ENCODE peak calls at places on chromosomes 1 and 21, in four cellular contexts. One of them, this sample, is unnamed. For H3K27me3, the result is how much of the 10 kb centered on the place peaks cover.

GRCh38 chr21:35382696-35383095 is 333.6 kb upstream of the RUNX1 start:
- DNase-seq in A673: no peak
- DNase-seq in PC-3: no peak
- DNase-seq in neural progenitor cell: no peak
- DNase-seq in this sample: no peak

GRCh38 chr1:8517579-8518489 is 199.9 kb downstream of the SLC45A1 start:
- DNase-seq in A673: peak
- DNase-seq in PC-3: no peak
- DNase-seq in neural progenitor cell: no peak
- DNase-seq in this sample: no peak

GRCh38 chr1:29583727-29584126 is 347.4 kb downstream of the PTPRU start:
- DNase-seq in A673: no peak
- DNase-seq in PC-3: no peak
- DNase-seq in neural progenitor cell: no peak
- DNase-seq in this sample: no peak

GRCh38 chr1:186974774-186975181 is 146.0 kb downstream of the PLA2G4A start:
- DNase-seq in A673: peak
- DNase-seq in PC-3: peak
- DNase-seq in neural progenitor cell: no peak
- DNase-seq in this sample: no peak

GRCh38 chr1:236890152-236891056 is 95.3 kb downstream of the MTR start:
- DNase-seq in A673: no peak
- DNase-seq in PC-3: no peak
- DNase-seq in neural progenitor cell: peak
- DNase-seq in this sample: no peak

GRCh38 chr1:221712776-221713431 is 29.0 kb downstream of the DUSP10 start:
- DNase-seq in A673: no peak
- DNase-seq in PC-3: peak
- DNase-seq in neural progenitor cell: no peak
- DNase-seq in this sample: no peak

GRCh38 chr1:112457241-112457640 is 51.5 kb upstream of the WNT2B start:
- DNase-seq in A673: no peak
- DNase-seq in PC-3: no peak
- DNase-seq in neural progenitor cell: no peak
- DNase-seq in this sample: no peak

GRCh38 chr1:244395965-244396364 is 55.7 kb downstream of the ADSS2 start:
- DNase-seq in A673: no peak
- DNase-seq in PC-3: peak
- DNase-seq in neural progenitor cell: no peak
- DNase-seq in this sample: peak

GRCh38 chr1:37673920-37674319 is 18.4 kb upstream of the CDCA8 start:
- DNase-seq in A673: no peak
- DNase-seq in PC-3: no peak
- DNase-seq in neural progenitor cell: no peak
- DNase-seq in this sample: no peak

GRCh38 chr1:161440312-161440894 is 64.9 kb upstream of the FCGR2A start:
- DNase-seq in A673: peak
- DNase-seq in PC-3: peak
- DNase-seq in neural progenitor cell: peak
- DNase-seq in this sample: peak

GRCh38 chr1:235883261-235883927 is 16.7 kb upstream of the LYST start:
- DNase-seq in A673: peak
- DNase-seq in PC-3: peak
- DNase-seq in neural progenitor cell: no peak
- DNase-seq in this sample: no peak

GRCh38 chr1:229430761-229431269 is 3.1 kb downstream of the ACTA1 start:
- DNase-seq in A673: peak
- DNase-seq in PC-3: no peak
- DNase-seq in neural progenitor cell: peak
- DNase-seq in this sample: peak

GRCh38 chr1:18861082-18861481 is 1.6 kb upstream of the TAS1R2 start:
- DNase-seq in A673: no peak
- DNase-seq in PC-3: no peak
- DNase-seq in neural progenitor cell: no peak
- DNase-seq in this sample: no peak

GRCh38 chr1:145916745-145917144 is 1.8 kb downstream of the PEX11B start:
- DNase-seq in A673: no peak
- DNase-seq in PC-3: peak
- DNase-seq in neural progenitor cell: no peak
- DNase-seq in this sample: no peak

GRCh38 chr1:41347276-41347675 is 14.0 kb upstream of the FOXO6 start:
- DNase-seq in A673: no peak
- DNase-seq in PC-3: peak
- DNase-seq in neural progenitor cell: no peak
- DNase-seq in this sample: no peak

GRCh38 chr1:45925728-45926287 is 122.4 kb downstream of the MAST2 start:
- DNase-seq in A673: no peak
- DNase-seq in PC-3: no peak
- DNase-seq in neural progenitor cell: no peak
- DNase-seq in this sample: no peak

GRCh38 chr1:16067127-16067768 is 6.2 kb downstream of the FAM131C start:
- DNase-seq in A673: no peak
- DNase-seq in PC-3: no peak
- DNase-seq in neural progenitor cell: peak
- DNase-seq in this sample: peak

GRCh38 chr1:93751391-93752250 is 70.0 kb upstream of the BCAR3 start:
- DNase-seq in A673: no peak
- DNase-seq in PC-3: no peak
- DNase-seq in neural progenitor cell: no peak
- DNase-seq in this sample: no peak

GRCh38 chr1:22971161-22972062 is 1.3 kb downstream of the LACTBL1 start:
- DNase-seq in A673: no peak
- DNase-seq in PC-3: peak
- DNase-seq in neural progenitor cell: no peak
- DNase-seq in this sample: no peak

GRCh38 chr1:30903343-30904034 is 5.1 kb downstream of the SDC3 start:
- DNase-seq in A673: no peak
- DNase-seq in PC-3: no peak
- DNase-seq in neural progenitor cell: no peak
- DNase-seq in this sample: peak

GRCh38 chr1:117059334-117059677 is 820 bp upstream of the TTF2 start:
- DNase-seq in A673: no peak
- DNase-seq in PC-3: peak
- DNase-seq in neural progenitor cell: no peak
- DNase-seq in this sample: no peak

GRCh38 chr1:161730050-161730564 is 8.8 kb downstream of the FCRLB start:
- DNase-seq in A673: peak
- DNase-seq in PC-3: peak
- DNase-seq in neural progenitor cell: no peak
- DNase-seq in this sample: no peak

GRCh38 chr1:153509729-153510354 is 25.9 kb downstream of the S100A6 start:
- DNase-seq in A673: peak
- DNase-seq in PC-3: peak
- DNase-seq in neural progenitor cell: peak
- DNase-seq in this sample: peak

GRCh38 chr21:44374601-44375280 is 21.3 kb downstream of the TRPM2 start:
- DNase-seq in A673: no peak
- DNase-seq in PC-3: no peak
- DNase-seq in neural progenitor cell: no peak
- DNase-seq in this sample: no peak

GRCh38 chr21:45865106-45865835 is 116.3 kb upstream of the COL6A1 start:
- DNase-seq in A673: no peak
- DNase-seq in PC-3: peak
- DNase-seq in neural progenitor cell: no peak
- DNase-seq in this sample: no peak

GRCh38 chr1:117646956-117647355 is 41.1 kb downstream of the TENT5C start:
- DNase-seq in A673: no peak
- DNase-seq in PC-3: no peak
- DNase-seq in neural progenitor cell: no peak
- DNase-seq in this sample: no peak

GRCh38 chr1:6275826-6276764 is 15.2 kb upstream of the GPR153 start:
- DNase-seq in A673: peak
- DNase-seq in PC-3: no peak
- DNase-seq in neural progenitor cell: no peak
- DNase-seq in this sample: peak

GRCh38 chr1:201955750-201956143 is 444 bp downstream of the TIMM17A start:
- DNase-seq in A673: no peak
- DNase-seq in PC-3: no peak
- DNase-seq in neural progenitor cell: no peak
- DNase-seq in this sample: no peak

GRCh38 chr1:31575373-31576140 is 758 bp upstream of the TINAGL1 start:
- DNase-seq in A673: no peak
- DNase-seq in PC-3: peak
- DNase-seq in neural progenitor cell: peak
- DNase-seq in this sample: peak

DNA sequence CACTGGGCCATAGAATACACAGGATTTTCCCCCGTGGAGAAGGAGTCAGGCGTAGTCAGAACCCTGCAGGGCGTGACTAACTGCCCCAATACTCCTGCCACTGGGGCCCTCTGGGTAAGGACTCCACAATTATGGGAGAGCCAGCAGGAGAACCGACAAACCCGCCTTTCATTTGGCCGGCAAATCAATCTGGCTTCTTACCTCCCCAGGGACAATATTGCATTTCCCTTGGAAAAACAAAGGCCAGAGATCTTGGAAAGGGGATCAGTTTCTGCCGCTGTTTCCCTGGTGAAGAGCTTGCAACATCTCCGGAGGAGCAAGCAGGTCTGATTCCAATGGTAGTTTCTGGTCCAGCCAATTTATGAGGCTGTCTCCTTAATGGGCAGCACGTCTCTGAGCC is 4.5 kb downstream of the TRABD2B start:
- DNase-seq in A673: peak
- DNase-seq in PC-3: no peak
- DNase-seq in neural progenitor cell: peak
- DNase-seq in this sample: no peak
- H3K27me3 ChIP-seq in A673: half or more
- H3K27me3 ChIP-seq in PC-3: under half
- H3K27me3 ChIP-seq in neural progenitor cell: under half
- H3K27me3 ChIP-seq in this sample: under half

GRCh38 chr1:183871142-183871541 is 66.2 kb downstream of the RGL1 start:
- DNase-seq in A673: peak
- DNase-seq in PC-3: peak
- DNase-seq in neural progenitor cell: peak
- DNase-seq in this sample: no peak

GRCh38 chr1:183873642-183874041 is 68.7 kb downstream of the RGL1 start:
- DNase-seq in A673: no peak
- DNase-seq in PC-3: no peak
- DNase-seq in neural progenitor cell: no peak
- DNase-seq in this sample: no peak

GRCh38 chr1:183871568-183871967 is 66.6 kb downstream of the RGL1 start:
- DNase-seq in A673: no peak
- DNase-seq in PC-3: no peak
- DNase-seq in neural progenitor cell: no peak
- DNase-seq in this sample: no peak

GRCh38 chr1:183870351-183871077 is 65.6 kb downstream of the RGL1 start:
- DNase-seq in A673: no peak
- DNase-seq in PC-3: peak
- DNase-seq in neural progenitor cell: no peak
- DNase-seq in this sample: no peak

DNA sequence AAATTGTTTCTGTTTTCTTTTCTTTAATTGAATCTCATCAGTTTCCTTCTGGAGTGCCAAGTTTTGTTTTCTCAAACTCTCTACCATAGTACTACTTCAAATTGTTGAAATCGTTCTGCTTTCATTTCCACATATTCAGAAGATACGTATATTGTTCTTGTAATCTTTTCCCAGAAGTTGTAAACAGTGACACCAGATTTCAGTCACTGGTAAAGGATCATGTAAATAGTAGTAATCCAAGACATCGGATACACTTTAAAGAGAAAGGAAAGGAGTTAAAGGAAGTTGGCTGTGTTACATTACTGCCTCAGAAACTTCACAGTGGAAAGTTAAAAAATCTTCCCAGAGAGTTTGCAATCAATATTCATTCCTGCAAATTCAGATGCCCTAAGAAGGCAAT is 67.5 kb downstream of the RGL1 start:
- DNase-seq in A673: no peak
- DNase-seq in PC-3: no peak
- DNase-seq in neural progenitor cell: no peak
- DNase-seq in this sample: no peak
- H3K4me3 ChIP-seq in A673: peak
- H3K4me3 ChIP-seq in PC-3: no peak
- H3K4me3 ChIP-seq in neural progenitor cell: no peak
- H3K4me3 ChIP-seq in this sample: no peak

DNA sequence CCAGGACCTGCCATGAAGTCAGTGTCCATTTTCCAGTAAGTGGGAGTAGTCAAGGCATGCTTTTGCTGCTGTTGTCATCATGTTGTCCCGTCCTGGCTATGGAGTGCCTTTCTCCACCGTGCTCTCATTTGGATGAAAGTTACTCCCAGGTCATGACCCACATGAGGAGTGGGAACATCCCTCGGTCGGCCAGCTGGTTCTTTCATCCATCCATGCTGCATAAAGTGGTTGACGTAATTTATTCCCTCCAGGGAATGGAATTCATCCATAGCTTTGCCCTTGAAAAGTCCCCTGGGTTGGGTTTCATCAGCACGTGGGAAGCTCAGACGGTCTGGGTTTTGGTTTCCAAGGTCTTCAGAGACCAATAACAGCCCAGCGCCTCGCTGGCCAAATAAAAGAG is 11.6 kb downstream of the PLA2G2A start:
- DNase-seq in A673: no peak
- DNase-seq in PC-3: no peak
- DNase-seq in neural progenitor cell: no peak
- DNase-seq in this sample: no peak
- H3K27me3 ChIP-seq in A673: under half
- H3K27me3 ChIP-seq in PC-3: under half
- H3K27me3 ChIP-seq in neural progenitor cell: under half
- H3K27me3 ChIP-seq in this sample: under half

GRCh38 chr1:214549604-214550338 is 1.6 kb downstream of the PTPN14 start:
- DNase-seq in A673: peak
- DNase-seq in PC-3: peak
- DNase-seq in neural progenitor cell: peak
- DNase-seq in this sample: no peak

GRCh38 chr1:214548988-214549387 is 2.4 kb downstream of the PTPN14 start:
- DNase-seq in A673: no peak
- DNase-seq in PC-3: peak
- DNase-seq in neural progenitor cell: peak
- DNase-seq in this sample: no peak

GRCh38 chr1:214546886-214547641 is 4.3 kb downstream of the PTPN14 start:
- DNase-seq in A673: no peak
- DNase-seq in PC-3: peak
- DNase-seq in neural progenitor cell: no peak
- DNase-seq in this sample: no peak

GRCh38 chr1:214546076-214546475 is 5.3 kb downstream of the PTPN14 start:
- DNase-seq in A673: no peak
- DNase-seq in PC-3: no peak
- DNase-seq in neural progenitor cell: no peak
- DNase-seq in this sample: no peak

GRCh38 chr1:214547747-214548146 is 3.7 kb downstream of the PTPN14 start:
- DNase-seq in A673: no peak
- DNase-seq in PC-3: no peak
- DNase-seq in neural progenitor cell: no peak
- DNase-seq in this sample: no peak
- H3K4me3 ChIP-seq in A673: no peak
- H3K4me3 ChIP-seq in PC-3: no peak
- H3K4me3 ChIP-seq in neural progenitor cell: no peak
- H3K4me3 ChIP-seq in this sample: no peak

GRCh38 chr1:241637046-241637590 is 3.1 kb downstream of the CHML start:
- DNase-seq in A673: no peak
- DNase-seq in PC-3: peak
- DNase-seq in neural progenitor cell: no peak
- DNase-seq in this sample: no peak
- H3K27me3 ChIP-seq in A673: under half
- H3K27me3 ChIP-seq in PC-3: under half
- H3K27me3 ChIP-seq in neural progenitor cell: under half
- H3K27me3 ChIP-seq in this sample: under half